ENCODE peak calls at places on chromosomes 1 and 21, in ten cellular contexts. C, Y, W, L, J, V, O, D, F and S are unnamed samples.
A peak's percentile ranks its signal among the peaks of the same experiment; 100 is the strongest.

GRCh38 chr1:2499986-2500596 is 24.0 kb downstream of the PLCH2 start:
- DNase-seq in V (no peak), W (no peak), Y (no peak), L (no peak), C (peak; percentile 66), F (no peak), D (no peak), J (no peak), O (no peak), S (no peak)

GRCh38 chr1:44724408-44725308 is 6.3 kb downstream of the RNU5D-1 start:
- DNase-seq in V (no peak), Y (peak; percentile 84), J (no peak), O (no peak), F (peak; percentile 15), D (no peak), L (no peak), C (no peak), W (no peak), S (no peak)

GRCh38 chr1:170704256-170704655 is 40.3 kb downstream of the PRRX1 start:
- DNase-seq in W (no peak), Y (no peak), J (no peak), V (no peak), F (no peak), D (no peak), O (no peak), C (no peak), L (no peak), S (no peak)

GRCh38 chr1:204323887-204324286 is 35.8 kb downstream of the PLEKHA6 start:
- DNase-seq in C (no peak), D (no peak), W (no peak), L (no peak), F (no peak), J (no peak), O (no peak), V (peak; percentile 87), Y (no peak), S (no peak)

GRCh38 chr1:152107984-152108898 is 7.0 kb downstream of the TCHH start:
- DNase-seq in F (peak; percentile 3), C (no peak), V (peak; percentile 43), D (no peak), O (no peak), W (no peak), L (no peak), Y (peak; percentile 79), J (no peak), S (no peak)

GRCh38 chr21:17196619-17197018 is 316.2 kb upstream of the CXADR start:
- DNase-seq in C (no peak), W (no peak), L (no peak), O (no peak), D (no peak), F (no peak), Y (no peak), J (no peak), V (no peak), S (no peak)

GRCh38 chr1:230867119-230867902 is 1.0 kb downstream of the C1orf198 start:
- DNase-seq in O (no peak), F (no peak), W (no peak), C (peak; percentile 22), D (no peak), V (no peak), L (no peak), Y (no peak), J (no peak), S (no peak)

GRCh38 chr1:70146488-70146887 is 58.9 kb downstream of the LRRC40 start:
- DNase-seq in Y (no peak), F (no peak), C (no peak), L (no peak), D (no peak), O (no peak), W (no peak), J (no peak), V (peak; percentile 39), S (no peak)

GRCh38 chr1:203200916-203201315 is 14.4 kb upstream of the CHI3L1 start:
- DNase-seq in V (no peak), L (no peak), C (no peak), D (no peak), F (no peak), J (no peak), W (no peak), Y (no peak), O (no peak), S (no peak)

GRCh38 chr1:43435146-43436145 is 18.3 kb downstream of the HYI start:
- DNase-seq in L (no peak), D (no peak), Y (no peak), W (no peak), V (peak; percentile 78), F (no peak), C (no peak), J (no peak), O (no peak), S (no peak)

GRCh38 chr1:230377851-230378250 is 48.3 kb downstream of the PGBD5 start:
- DNase-seq in F (no peak), Y (no peak), W (no peak), V (no peak), J (no peak), C (no peak), O (no peak), L (no peak), D (no peak), S (no peak)

GRCh38 chr1:91754348-91754747 is 131.6 kb downstream of the TGFBR3 start:
- DNase-seq in F (no peak), W (no peak), J (no peak), D (no peak), Y (no peak), L (no peak), O (peak; percentile 65), V (no peak), C (no peak), S (no peak)

GRCh38 chr1:12433323-12434053 is 184.5 kb downstream of the DHRS3 start:
- DNase-seq in C (no peak), D (peak; percentile 10), V (no peak), L (no peak), W (no peak), O (no peak), F (no peak), J (peak; percentile 77), Y (peak; percentile 28), S (no peak)

GRCh38 chr1:192550922-192551534 is 24.5 kb upstream of the RGS1 start:
- DNase-seq in F (peak; percentile 63), L (no peak), V (peak; percentile 78), C (no peak), D (no peak), Y (no peak), W (no peak), J (no peak), O (peak; percentile 88), S (no peak)

GRCh38 chr1:222454782-222455181 is 93.1 kb downstream of the HHIPL2 start:
- DNase-seq in Y (no peak), F (no peak), W (peak; percentile 18), O (no peak), V (peak; percentile 67), D (no peak), C (no peak), J (no peak), L (no peak), S (no peak)

GRCh38 chr1:35646043-35646442 is 4.7 kb upstream of the PSMB2 start:
- DNase-seq in D (no peak), L (no peak), O (no peak), V (no peak), J (no peak), C (no peak), Y (no peak), W (no peak), F (no peak), S (no peak)
- TF ChIP-seq CTCF in D (peak; percentile 15), L (no peak), O (no peak), V (peak; percentile 13), J (peak; percentile 11), C (peak; percentile 30), Y (no peak), W (no peak), F (no peak), S (no peak)

DNA sequence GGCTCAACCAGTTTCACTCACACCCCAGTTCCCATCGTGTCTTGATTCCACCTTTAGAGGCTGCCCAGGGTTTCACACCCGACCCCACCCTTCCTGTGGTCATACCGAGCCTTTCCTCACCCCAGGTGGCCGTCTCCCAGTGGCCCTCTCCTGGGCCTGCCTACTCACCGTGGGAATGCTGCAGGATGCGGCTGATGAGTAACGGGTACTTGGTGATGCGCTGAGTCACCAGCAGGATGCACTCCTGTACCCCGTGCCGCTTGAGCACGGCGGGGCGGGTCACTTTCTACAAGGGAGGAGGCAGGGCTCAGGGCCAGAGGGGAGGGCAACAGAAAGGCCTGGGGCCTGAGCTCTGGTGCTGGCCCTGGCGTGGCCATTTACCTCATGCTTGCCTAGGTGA is 16.4 kb downstream of the ARHGEF2 start:
- DNase-seq in D (no peak), C (no peak), J (peak; percentile 53), F (no peak), L (no peak), V (peak; percentile 96), Y (peak; percentile 92), O (peak; percentile 60), W (peak; percentile 74), S (peak; percentile 96)
- TF ChIP-seq CTCF in D (no peak), C (no peak), J (no peak), F (peak; percentile 56), L (no peak), V (peak; percentile 30), Y (peak; percentile 29), O (peak; percentile 29), W (peak; percentile 28), S (no peak)

GRCh38 chr1:30891223-30891552 is 17.4 kb downstream of the SDC3 start:
- DNase-seq in C (no peak), W (no peak), O (no peak), V (no peak), L (no peak), D (no peak), Y (no peak), F (no peak), J (no peak), S (no peak)

GRCh38 chr1:30890502-30891222 is 17.9 kb downstream of the SDC3 start:
- DNase-seq in D (no peak), V (no peak), C (no peak), W (no peak), F (no peak), Y (no peak), L (no peak), O (no peak), J (no peak), S (no peak)

GRCh38 chr1:30888975-30889374 is 19.6 kb downstream of the SDC3 start:
- DNase-seq in L (no peak), F (no peak), V (no peak), W (no peak), J (no peak), O (no peak), D (no peak), Y (no peak), C (no peak), S (no peak)

GRCh38 chr1:30888391-30888790 is 20.2 kb downstream of the SDC3 start:
- DNase-seq in C (no peak), F (no peak), Y (no peak), L (no peak), J (no peak), O (no peak), W (peak; percentile 89), V (peak; percentile 85), D (no peak), S (no peak)

GRCh38 chr1:30889506-30889905 is 19.1 kb downstream of the SDC3 start:
- DNase-seq in W (no peak), C (no peak), V (no peak), O (no peak), F (no peak), J (no peak), Y (no peak), L (no peak), D (no peak), S (no peak)
- TF ChIP-seq CTCF in W (no peak), C (no peak), V (no peak), O (no peak), F (no peak), J (no peak), Y (no peak), L (no peak), D (no peak), S (no peak)

GRCh38 chr1:214341918-214342317 is 61.0 kb downstream of the SMYD2 start:
- DNase-seq in L (no peak), Y (no peak), W (no peak), J (no peak), O (no peak), V (no peak), D (no peak), F (no peak), C (no peak), S (no peak)
- TF ChIP-seq CTCF in L (no peak), Y (no peak), W (no peak), J (no peak), O (no peak), V (no peak), D (no peak), F (no peak), C (no peak), S (no peak)